ENCODE peak calls at places on chromosomes 7 and 10, in seven cellular contexts. U is iPS-NIHi11, A is fibroblast of mammary gland, P is OCI-M1, K is activated T-cell treated with anti-CD3 and anti-CD28 coated beads for 1 hour, C is GM19239, F is amygdala. E is an unnamed sample.

GRCh38 chr10:77195101-77195500 is 442.5 kb downstream of the KCNMA1 start:
- DNase-seq in U (no peak), A (peak), P (no peak), K (no peak), C (no peak), F (no peak), E (no peak)

GRCh38 chr7:159141159-159141558 is 3.5 kb downstream of the VIPR2 start:
- DNase-seq in U (no peak), A (no peak), P (no peak), K (no peak), C (no peak), F (no peak), E (no peak)

GRCh38 chr7:126804604-126805003 is 448.1 kb downstream of the GRM8 start:
- DNase-seq in U (no peak), A (no peak), P (no peak), K (no peak), C (no peak), F (no peak), E (no peak)

GRCh38 chr7:144641389-144642044 is 194.3 kb downstream of the TPK1 start:
- DNase-seq in U (no peak), A (no peak), P (no peak), K (no peak), C (no peak), F (no peak), E (no peak)

GRCh38 chr10:98560585-98560984 is 113.8 kb upstream of the HPS1 start:
- DNase-seq in U (no peak), A (no peak), P (no peak), K (no peak), C (no peak), F (no peak), E (no peak)

GRCh38 chr10:131350245-131350644 is 38.7 kb upstream of the TCERG1L start:
- DNase-seq in U (peak), A (no peak), P (no peak), K (no peak), C (no peak), F (no peak), E (no peak)

GRCh38 chr10:30534465-30535144 is 94.9 kb downstream of the LYZL2 start:
- DNase-seq in U (peak), A (peak), P (peak), K (peak), C (peak), F (peak), E (peak)

GRCh38 chr10:112898540-112899395 is 51.3 kb upstream of the TCF7L2 start:
- DNase-seq in U (peak), A (peak), P (no peak), K (no peak), C (no peak), F (no peak), E (no peak)

GRCh38 chr10:133019191-133019590 is 68.5 kb upstream of the ADGRA1 start:
- DNase-seq in U (no peak), A (no peak), P (no peak), K (no peak), C (no peak), F (no peak), E (no peak)

GRCh38 chr7:156820445-156821063 is 72.4 kb downstream of the LMBR1 start:
- DNase-seq in U (no peak), A (no peak), P (no peak), K (no peak), C (no peak), F (no peak), E (no peak)

GRCh38 chr10:46544989-46545791 is 11.3 kb downstream of the GPRIN2 start:
- DNase-seq in U (peak), A (no peak), P (peak), K (no peak), C (no peak), F (no peak), E (peak)

GRCh38 chr10:126147866-126148578 is 240.3 kb downstream of the ADAM12 start:
- DNase-seq in U (no peak), A (peak), P (peak), K (no peak), C (no peak), F (no peak), E (no peak)

GRCh38 chr10:32938554-32939061 is 19.4 kb downstream of the ITGB1 start:
- DNase-seq in U (no peak), A (no peak), P (no peak), K (no peak), C (no peak), F (no peak), E (peak)

GRCh38 chr10:79241990-79242619 is 105.2 kb upstream of the PPIF start:
- DNase-seq in U (peak), A (peak), P (no peak), K (no peak), C (peak), F (no peak), E (peak)

GRCh38 chr7:115707236-115707635 is 323.3 kb downstream of the TFEC start:
- DNase-seq in U (peak), A (peak), P (peak), K (no peak), C (no peak), F (no peak), E (no peak)

GRCh38 chr10:127715249-127715648 is 21.7 kb upstream of the FOXI2 start:
- DNase-seq in U (no peak), A (no peak), P (no peak), K (no peak), C (no peak), F (no peak), E (no peak)

GRCh38 chr10:33048223-33048622 is 90.2 kb upstream of the ITGB1 start:
- DNase-seq in U (no peak), A (no peak), P (no peak), K (no peak), C (no peak), F (no peak), E (no peak)

GRCh38 chr7:134724606-134725005 is 54.8 kb upstream of the CALD1 start:
- DNase-seq in U (peak), A (peak), P (peak), K (no peak), C (peak), F (no peak), E (no peak)

GRCh38 chr10:70565556-70566514 is 36.7 kb downstream of the PRF1 start:
- DNase-seq in U (no peak), A (no peak), P (no peak), K (no peak), C (no peak), F (no peak), E (no peak)

E was measured in head of caudate nucleus.